ENCODE peak calls at places on chromosomes 6 and 20, in four cellular contexts. One of them, this sample, is unnamed.

GRCh38 chr20:58718121-58718563 is 25.5 kb downstream of the NPEPL1 start:
- DNase-seq in A673: no peak
- DNase-seq in transverse colon: peak; percentile 4
- DNase-seq in cardiac fibroblast: no peak
- DNase-seq in this sample: no peak

GRCh38 chr6:15363164-15363522 is 117.3 kb downstream of the JARID2 start:
- DNase-seq in A673: no peak
- DNase-seq in cardiac fibroblast: no peak
- DNase-seq in transverse colon: no peak
- DNase-seq in this sample: no peak

GRCh38 chr6:78909391-78909790 is 42.0 kb downstream of the IRAK1BP1 start:
- DNase-seq in A673: peak; percentile 11
- DNase-seq in transverse colon: no peak
- DNase-seq in cardiac fibroblast: peak; percentile 70
- DNase-seq in this sample: peak; percentile 81

GRCh38 chr20:59322813-59323469 is 22.5 kb downstream of the EDN3 start:
- DNase-seq in A673: no peak
- DNase-seq in transverse colon: no peak
- DNase-seq in cardiac fibroblast: no peak
- DNase-seq in this sample: no peak

GRCh38 chr20:57960803-57961575 is 251.2 kb upstream of the PMEPA1 start:
- DNase-seq in transverse colon: no peak
- DNase-seq in cardiac fibroblast: no peak
- DNase-seq in A673: no peak
- DNase-seq in this sample: no peak

GRCh38 chr20:54132612-54133433 is 41.0 kb downstream of the CYP24A1 start:
- DNase-seq in transverse colon: peak; percentile 24
- DNase-seq in cardiac fibroblast: peak; percentile 99
- DNase-seq in A673: peak; percentile 78
- DNase-seq in this sample: peak; percentile 99

GRCh38 chr6:22079788-22080187 is 217.0 kb downstream of the PRL start:
- DNase-seq in cardiac fibroblast: peak; percentile 87
- DNase-seq in transverse colon: no peak
- DNase-seq in A673: no peak
- DNase-seq in this sample: peak; percentile 33

GRCh38 chr6:139909992-139910391 is 535.5 kb upstream of the CITED2 start:
- DNase-seq in cardiac fibroblast: no peak
- DNase-seq in transverse colon: no peak
- DNase-seq in A673: no peak
- DNase-seq in this sample: no peak

GRCh38 chr6:24549158-24549557 is 54.4 kb downstream of the ALDH5A1 start:
- DNase-seq in A673: no peak
- DNase-seq in cardiac fibroblast: no peak
- DNase-seq in transverse colon: no peak
- DNase-seq in this sample: no peak

GRCh38 chr6:4687989-4688947 is 87.9 kb upstream of the CDYL start:
- DNase-seq in A673: peak; percentile 42
- DNase-seq in cardiac fibroblast: peak; percentile 89
- DNase-seq in transverse colon: no peak
- DNase-seq in this sample: peak; percentile 90

GRCh38 chr6:66496659-66497058 is 789.6 kb upstream of the EYS start:
- DNase-seq in transverse colon: no peak
- DNase-seq in cardiac fibroblast: no peak
- DNase-seq in A673: peak; percentile 58
- DNase-seq in this sample: no peak

GRCh38 chr6:135814043-135814442 is 37.5 kb upstream of the PDE7B start:
- DNase-seq in A673: no peak
- DNase-seq in cardiac fibroblast: no peak
- DNase-seq in transverse colon: no peak
- DNase-seq in this sample: no peak

GRCh38 chr6:101276066-101276465 is 117.4 kb upstream of the GRIK2 start:
- DNase-seq in cardiac fibroblast: peak; percentile 24
- DNase-seq in transverse colon: no peak
- DNase-seq in A673: peak; percentile 47
- DNase-seq in this sample: peak; percentile 4

GRCh38 chr6:93393554-93394074 is 25.7 kb downstream of the EPHA7 start:
- DNase-seq in transverse colon: no peak
- DNase-seq in cardiac fibroblast: no peak
- DNase-seq in A673: no peak
- DNase-seq in this sample: no peak

GRCh38 chr6:5128351-5128750 is 43.2 kb downstream of the PPP1R3G start:
- DNase-seq in cardiac fibroblast: no peak
- DNase-seq in A673: no peak
- DNase-seq in transverse colon: no peak
- DNase-seq in this sample: no peak

GRCh38 chr20:52422574-52423463 is 231.2 kb upstream of the ZFP64 start:
- DNase-seq in transverse colon: no peak
- DNase-seq in A673: peak; percentile 53
- DNase-seq in cardiac fibroblast: no peak
- DNase-seq in this sample: peak; percentile 34

GRCh38 chr6:12355354-12355753 is 65.2 kb downstream of the EDN1 start:
- DNase-seq in A673: no peak
- DNase-seq in cardiac fibroblast: peak; percentile 43
- DNase-seq in transverse colon: no peak
- DNase-seq in this sample: no peak

GRCh38 chr6:46932526-46932925 is 10.8 kb upstream of the ADGRF5 start:
- DNase-seq in A673: no peak
- DNase-seq in cardiac fibroblast: peak; percentile 48
- DNase-seq in transverse colon: no peak
- DNase-seq in this sample: no peak

GRCh38 chr6:15798856-15799255 is 136.0 kb upstream of the DTNBP1 start:
- DNase-seq in transverse colon: no peak
- DNase-seq in A673: no peak
- DNase-seq in cardiac fibroblast: no peak
- DNase-seq in this sample: no peak

GRCh38 chr20:23361108-23361650 is 803 bp upstream of the GZF1 start:
- DNase-seq in transverse colon: no peak
- DNase-seq in A673: no peak
- DNase-seq in cardiac fibroblast: peak; percentile 67
- DNase-seq in this sample: peak; percentile 70

GRCh38 chr6:167668019-167668753 is 158.5 kb upstream of the AFDN start:
- DNase-seq in transverse colon: peak; percentile 37
- DNase-seq in A673: no peak
- DNase-seq in cardiac fibroblast: no peak
- DNase-seq in this sample: no peak

GRCh38 chr6:90329397-90330077 is 32.9 kb upstream of the BACH2 start:
- DNase-seq in A673: no peak
- DNase-seq in transverse colon: no peak
- DNase-seq in cardiac fibroblast: no peak
- DNase-seq in this sample: no peak

GRCh38 chr20:63068711-63069367 is 62.1 kb upstream of the BHLHE23 start:
- DNase-seq in cardiac fibroblast: no peak
- DNase-seq in A673: no peak
- DNase-seq in transverse colon: no peak
- DNase-seq in this sample: no peak

GRCh38 chr20:33163856-33164762 is 3.9 kb upstream of the BPIFA2 start:
- DNase-seq in transverse colon: no peak
- DNase-seq in cardiac fibroblast: no peak
- DNase-seq in A673: no peak
- DNase-seq in this sample: no peak

GRCh38 chr6:105272783-105273182 is 93.0 kb upstream of the POPDC3 start:
- DNase-seq in cardiac fibroblast: peak; percentile 39
- DNase-seq in transverse colon: no peak
- DNase-seq in A673: no peak
- DNase-seq in this sample: no peak

GRCh38 chr6:16758163-16758975 is 2.9 kb downstream of the ATXN1 start:
- DNase-seq in transverse colon: no peak
- DNase-seq in cardiac fibroblast: peak; percentile 37
- DNase-seq in A673: peak; percentile 59
- DNase-seq in this sample: peak; percentile 64

GRCh38 chr20:17808357-17808756 is 108.6 kb downstream of the BANF2 start:
- DNase-seq in transverse colon: no peak
- DNase-seq in cardiac fibroblast: peak; percentile 88
- DNase-seq in A673: no peak
- DNase-seq in this sample: peak; percentile 89

GRCh38 chr6:170102038-170102437 is 188.8 kb downstream of the DLL1 start:
- DNase-seq in transverse colon: peak; percentile 2
- DNase-seq in A673: no peak
- DNase-seq in cardiac fibroblast: no peak
- DNase-seq in this sample: no peak

GRCh38 chr20:57996936-57997629 is 231.4 kb downstream of the ANKRD60 start:
- DNase-seq in cardiac fibroblast: no peak
- DNase-seq in A673: no peak
- DNase-seq in transverse colon: no peak
- DNase-seq in this sample: no peak

GRCh38 chr6:52149076-52149475 is 37.1 kb upstream of the IL17A start:
- DNase-seq in cardiac fibroblast: no peak
- DNase-seq in A673: no peak
- DNase-seq in transverse colon: no peak
- DNase-seq in this sample: no peak

GRCh38 chr20:48928832-48929725 is 7.6 kb downstream of the ARFGEF2 start:
- DNase-seq in cardiac fibroblast: peak; percentile 46
- DNase-seq in transverse colon: no peak
- DNase-seq in A673: no peak
- DNase-seq in this sample: peak; percentile 75

GRCh38 chr20:60584221-60584620 is 626.0 kb downstream of the CDH26 start:
- DNase-seq in A673: no peak
- DNase-seq in transverse colon: no peak
- DNase-seq in cardiac fibroblast: no peak
- DNase-seq in this sample: no peak

DNA sequence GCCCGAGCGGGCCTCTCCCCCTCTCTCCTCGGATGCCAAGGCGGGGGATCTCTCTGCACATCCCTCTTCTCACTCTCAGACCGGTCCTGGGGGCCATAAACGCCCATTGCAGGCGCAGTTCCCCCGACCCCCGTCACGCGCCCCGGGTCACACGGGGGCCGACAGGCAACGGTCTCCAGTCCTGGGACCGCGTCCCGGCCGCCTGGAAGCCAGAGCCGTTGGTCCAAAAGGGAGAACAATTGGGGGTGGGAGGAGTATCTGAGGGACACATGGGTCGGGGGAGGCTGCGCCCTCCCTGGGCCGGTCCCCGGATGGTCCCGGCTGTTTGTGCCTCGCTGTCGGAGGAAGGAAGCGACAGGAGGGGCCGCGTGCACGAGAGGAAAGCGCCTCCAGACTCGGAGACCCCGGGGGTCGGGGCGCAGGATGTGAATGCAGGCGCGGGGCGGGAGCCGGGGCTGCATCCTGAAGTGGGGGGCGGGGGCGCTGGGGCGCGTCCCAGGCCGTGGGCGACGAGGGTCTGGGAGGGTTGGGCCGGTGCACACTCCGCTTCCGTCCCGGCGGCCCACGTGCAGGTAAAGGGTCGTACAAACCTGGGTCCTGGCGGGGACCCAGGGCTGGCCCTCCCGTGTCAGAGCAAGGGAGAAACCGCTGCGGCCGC is 903 bp downstream of the SLC4A11 start:
- DNase-seq in transverse colon: no peak
- DNase-seq in cardiac fibroblast: no peak
- DNase-seq in A673: no peak
- DNase-seq in this sample: no peak
- TF ChIP-seq CTCF in transverse colon: no peak
- TF ChIP-seq CTCF in cardiac fibroblast: no peak
- TF ChIP-seq CTCF in A673: no peak
- TF ChIP-seq CTCF in this sample: no peak

DNA sequence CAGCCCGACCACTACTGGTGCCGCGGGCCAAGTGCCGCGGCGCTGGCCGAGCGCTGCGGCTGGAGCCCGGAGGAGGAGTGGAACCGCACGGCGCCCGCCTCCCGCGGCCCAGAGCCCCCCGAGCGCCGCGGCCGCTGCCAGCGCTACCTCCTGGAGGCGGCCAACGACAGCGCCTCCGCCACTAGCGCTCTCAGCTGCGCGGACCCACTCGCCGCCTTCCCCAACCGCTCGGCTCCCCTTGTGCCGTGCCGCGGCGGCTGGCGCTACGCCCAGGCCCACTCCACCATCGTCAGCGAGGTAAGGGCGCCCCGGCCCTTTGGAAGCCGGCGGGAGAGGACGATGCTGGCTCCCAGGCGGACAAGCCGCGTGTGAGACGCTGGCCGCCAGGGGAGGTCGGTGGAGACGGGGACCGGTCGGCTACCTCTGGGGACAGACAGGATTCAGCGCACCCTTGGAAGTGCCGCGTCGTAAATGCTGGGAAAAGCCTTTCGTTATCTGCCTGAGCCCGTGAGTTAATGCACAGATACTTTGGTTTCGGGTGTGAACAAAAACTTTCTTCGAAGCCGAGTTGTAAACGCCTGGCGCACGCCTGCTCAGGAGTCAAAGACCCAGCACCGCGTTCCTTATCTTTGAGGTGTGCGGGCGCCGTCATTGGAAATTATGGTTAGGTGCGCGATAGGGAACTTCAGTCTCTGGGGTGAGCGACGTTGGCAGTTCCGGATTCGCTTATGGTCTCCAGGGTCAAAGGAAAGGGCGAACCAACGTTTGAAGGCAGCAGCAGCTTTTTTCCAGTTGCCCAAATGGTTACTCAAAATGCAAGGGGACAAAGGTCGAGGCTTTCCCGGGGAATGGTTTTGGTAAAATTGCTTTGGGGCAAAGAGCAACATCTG is 619 bp downstream of the SLC22A3 start:
- DNase-seq in A673: no peak
- DNase-seq in transverse colon: peak; percentile 52
- DNase-seq in cardiac fibroblast: peak; percentile 36
- DNase-seq in this sample: peak; percentile 34
- H3K4me3 ChIP-seq in A673: no peak overlapping the region
- H3K4me3 ChIP-seq in transverse colon: peak overlapping the region; percentile 66
- H3K4me3 ChIP-seq in cardiac fibroblast: peak overlapping the region; percentile 64
- H3K4me3 ChIP-seq in this sample: peak overlapping the region; percentile 71

GRCh38 chr6:116012966-116013365 is 47.7 kb downstream of the FRK start:
- DNase-seq in A673: no peak
- DNase-seq in cardiac fibroblast: no peak
- DNase-seq in transverse colon: no peak
- DNase-seq in this sample: no peak
- TF ChIP-seq CTCF in A673: no peak
- TF ChIP-seq CTCF in cardiac fibroblast: no peak
- TF ChIP-seq CTCF in transverse colon: no peak
- TF ChIP-seq CTCF in this sample: no peak

GRCh38 chr20:46523696-46524328 is 10.5 kb upstream of the ZNF334 start:
- DNase-seq in cardiac fibroblast: peak; percentile 16
- DNase-seq in A673: peak; percentile 23
- DNase-seq in transverse colon: no peak
- DNase-seq in this sample: peak; percentile 14

GRCh38 chr20:46519678-46520077 is 6.3 kb upstream of the ZNF334 start:
- DNase-seq in A673: no peak
- DNase-seq in transverse colon: no peak
- DNase-seq in cardiac fibroblast: no peak
- DNase-seq in this sample: no peak

GRCh38 chr20:46520540-46520939 is 7.2 kb upstream of the ZNF334 start:
- DNase-seq in transverse colon: no peak
- DNase-seq in cardiac fibroblast: no peak
- DNase-seq in A673: no peak
- DNase-seq in this sample: no peak

GRCh38 chr20:46520976-46521579 is 7.7 kb upstream of the ZNF334 start:
- DNase-seq in A673: peak; percentile 50
- DNase-seq in cardiac fibroblast: peak; percentile 72
- DNase-seq in transverse colon: peak; percentile 44
- DNase-seq in this sample: peak; percentile 48

GRCh38 chr20:46523108-46523507 is 9.7 kb upstream of the ZNF334 start:
- DNase-seq in transverse colon: no peak
- DNase-seq in cardiac fibroblast: no peak
- DNase-seq in A673: no peak
- DNase-seq in this sample: no peak
- H3K4me3 ChIP-seq in transverse colon: no peak overlapping the region
- H3K4me3 ChIP-seq in cardiac fibroblast: no peak overlapping the region
- H3K4me3 ChIP-seq in A673: no peak overlapping the region
- H3K4me3 ChIP-seq in this sample: no peak overlapping the region

This sample was measured in fibroblast of villous mesenchyme.